ENCODE peak calls at places on chromosomes 5 and 9, in nine cellular contexts. S is OCI-LY7, Z is H9, I is A673, E is foreskin fibroblast, Y is MCF 10A, D is sigmoid colon, L is retinal pigment epithelial cell, N is uterus. W is an unnamed sample.

GRCh38 chr5:1312993-1313833 is 18.3 kb upstream of the TERT start:
- DNase-seq in Y (peak), I (no peak), L (no peak), E (peak), Z (peak), N (peak), D (peak), S (peak), W (peak)

GRCh38 chr9:128160603-128160987 is 530 bp downstream of the BBLN start:
- DNase-seq in S (peak), Y (no peak), E (peak), D (no peak), Z (no peak), I (peak), N (no peak), L (no peak), W (peak)

GRCh38 chr9:96279927-96280326 is 22.0 kb downstream of the HSD17B3 start:
- DNase-seq in N (no peak), Z (no peak), I (no peak), L (no peak), Y (no peak), E (no peak), D (no peak), S (no peak), W (no peak)

GRCh38 chr9:108443741-108444140 is 412.0 kb downstream of the ACTL7B start:
- DNase-seq in N (no peak), E (peak), Y (peak), S (no peak), L (no peak), I (no peak), D (no peak), Z (no peak), W (no peak)

GRCh38 chr5:123844873-123845272 is 332.9 kb downstream of the CSNK1G3 start:
- DNase-seq in L (no peak), Z (no peak), Y (no peak), D (no peak), I (no peak), S (no peak), E (peak), N (no peak), W (peak)

GRCh38 chr9:126373241-126373640 is 46.6 kb downstream of the MVB12B start:
- DNase-seq in Z (no peak), I (no peak), N (no peak), D (no peak), L (no peak), E (peak), Y (no peak), S (no peak), W (peak)

GRCh38 chr9:81729141-81729540 is 39.8 kb upstream of the TLE1 start:
- DNase-seq in L (no peak), Z (no peak), S (no peak), N (no peak), Y (no peak), I (no peak), E (no peak), D (no peak), W (peak)

GRCh38 chr9:92988215-92988731 is 41.0 kb downstream of the FGD3 start:
- DNase-seq in S (no peak), I (no peak), L (no peak), N (no peak), Z (peak), E (no peak), Y (peak), D (no peak), W (no peak)

GRCh38 chr5:140246378-140247122 is 56.4 kb downstream of the PFDN1 start:
- DNase-seq in I (peak), L (peak), E (peak), N (peak), Z (no peak), Y (no peak), S (no peak), D (peak), W (no peak)

GRCh38 chr5:14379739-14380497 is 201.7 kb upstream of the OTULINL start:
- DNase-seq in I (no peak), D (no peak), N (no peak), S (peak), L (no peak), Y (no peak), E (no peak), Z (peak), W (no peak)

GRCh38 chr5:135075621-135076585 is 41.9 kb upstream of the PITX1 start:
- DNase-seq in I (no peak), Z (no peak), E (no peak), D (peak), Y (no peak), S (no peak), L (no peak), N (no peak), W (no peak)

GRCh38 chr9:105264380-105264779 is 19.9 kb downstream of the SLC44A1 start:
- DNase-seq in N (no peak), I (no peak), D (no peak), Z (no peak), Y (peak), E (peak), L (no peak), S (no peak), W (peak)

GRCh38 chr5:39447968-39448367 is 23.2 kb upstream of the DAB2 start:
- DNase-seq in D (no peak), N (no peak), S (no peak), I (no peak), E (no peak), Z (no peak), Y (no peak), L (no peak), W (no peak)

GRCh38 chr9:87029904-87030303 is 82.6 kb upstream of the GAS1 start:
- DNase-seq in L (no peak), S (no peak), E (no peak), Z (no peak), Y (no peak), N (no peak), D (no peak), I (no peak), W (no peak)

GRCh38 chr5:159515909-159516415 is 185.7 kb upstream of the IL12B start:
- DNase-seq in E (peak), L (no peak), N (peak), Z (peak), D (no peak), Y (peak), I (peak), S (peak), W (peak)

GRCh38 chr5:72508241-72509170 is 1.3 kb upstream of the ZNF366 start:
- DNase-seq in Z (no peak), D (no peak), S (peak), N (no peak), L (no peak), Y (no peak), E (no peak), I (no peak), W (peak)

GRCh38 chr5:9183306-9183705 is 362.6 kb downstream of the SEMA5A start:
- DNase-seq in Y (no peak), Z (no peak), E (no peak), L (no peak), D (no peak), I (no peak), S (no peak), N (no peak), W (no peak)

GRCh38 chr5:173556142-173557028 is 60.1 kb downstream of the BOD1 start:
- DNase-seq in I (no peak), D (no peak), Y (no peak), E (no peak), Z (no peak), S (no peak), L (no peak), N (no peak), W (no peak)

GRCh38 chr5:137751869-137752491 is 2.2 kb downstream of the HNRNPA0 start:
- DNase-seq in Y (peak), L (no peak), D (no peak), S (peak), Z (no peak), N (no peak), E (peak), I (peak), W (peak)

GRCh38 chr5:16465544-16466432 is at the start of gene ZNF622:
- DNase-seq in I (peak), D (peak), Y (peak), E (peak), Z (peak), S (peak), L (peak), N (peak), W (peak)

GRCh38 chr5:139148306-139148705 is 49.9 kb downstream of the SIL1 start:
- DNase-seq in Y (peak), E (no peak), N (no peak), I (no peak), Z (no peak), D (no peak), S (no peak), L (no peak), W (no peak)

GRCh38 chr9:124758061-124758460 is 13.1 kb downstream of the NR6A1 start:
- DNase-seq in L (no peak), N (no peak), Y (no peak), D (no peak), I (peak), S (no peak), E (no peak), Z (no peak), W (no peak)

GRCh38 chr9:112734892-112735291 is 15.7 kb upstream of the SNX30 start:
- DNase-seq in E (no peak), N (no peak), S (no peak), Z (no peak), Y (no peak), L (no peak), I (no peak), D (no peak), W (no peak)

GRCh38 chr5:106020889-106021288 is 1649.8 kb downstream of the EFNA5 start:
- DNase-seq in Y (peak), E (no peak), S (no peak), D (no peak), L (no peak), I (no peak), N (no peak), Z (no peak), W (no peak)

GRCh38 chr5:76602094-76602726 is 21.0 kb downstream of the F2RL2 start:
- DNase-seq in Y (no peak), Z (no peak), S (no peak), D (no peak), N (no peak), E (peak), I (peak), L (no peak), W (no peak)
- TF ChIP-seq CTCF in Y (no peak), Z (peak), S (peak), D (no peak), N (no peak), E (peak), I (peak), L (peak), W (no peak)

GRCh38 chr9:114004221-114004716 is 73.8 kb downstream of the AMBP start:
- DNase-seq in E (no peak), L (no peak), N (no peak), D (peak), Z (peak), Y (no peak), S (no peak), I (no peak), W (no peak)

GRCh38 chr9:114005371-114006154 is 72.5 kb downstream of the AMBP start:
- DNase-seq in D (peak), L (no peak), E (no peak), I (no peak), Y (no peak), Z (peak), N (no peak), S (no peak), W (no peak)

GRCh38 chr9:114002986-114003740 is 74.9 kb downstream of the AMBP start:
- DNase-seq in S (no peak), Y (no peak), L (no peak), Z (peak), E (peak), I (no peak), N (no peak), D (peak), W (no peak)

GRCh38 chr9:114002271-114002985 is 75.7 kb downstream of the AMBP start:
- DNase-seq in Z (peak), D (peak), E (no peak), N (no peak), Y (no peak), I (no peak), L (no peak), S (no peak), W (no peak)

DNA sequence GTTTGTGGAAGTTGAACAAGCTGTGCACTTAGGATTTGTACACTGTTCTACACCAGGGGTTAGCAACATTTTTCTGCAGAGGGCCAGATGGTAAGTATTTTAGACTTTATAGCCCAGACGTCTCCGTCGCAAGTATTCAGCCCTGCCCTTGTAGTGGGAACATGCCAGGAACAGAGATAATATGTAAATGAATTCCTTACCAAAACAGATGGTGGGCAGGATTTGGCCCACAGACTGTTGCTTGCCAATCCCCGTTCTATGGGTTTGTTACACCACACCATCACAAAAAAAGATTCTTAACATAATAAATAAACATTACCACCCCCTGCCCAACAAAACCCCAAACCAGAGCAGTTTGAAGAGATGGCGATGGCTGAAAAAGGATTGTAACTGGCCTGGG is 74.3 kb downstream of the AMBP start:
- DNase-seq in Z (no peak), I (no peak), S (no peak), Y (no peak), N (no peak), E (peak), D (no peak), L (no peak), W (no peak)
- TF ChIP-seq CTCF in Z (no peak), I (no peak), S (no peak), Y (no peak), N (no peak), E (no peak), D (no peak), L (no peak), W (no peak)

GRCh38 chr5:56827043-56827442 is 11.7 kb downstream of the MAP3K1 start:
- DNase-seq in L (no peak), E (no peak), S (peak), I (no peak), D (no peak), Y (no peak), Z (peak), N (no peak), W (no peak)
- TF ChIP-seq CTCF in L (peak), E (no peak), S (peak), I (peak), D (no peak), Y (peak), Z (peak), N (no peak), W (no peak)

GRCh38 chr5:168295574-168296201 is 4.2 kb downstream of the WWC1 start:
- DNase-seq in N (no peak), D (no peak), S (no peak), E (peak), I (peak), L (no peak), Y (peak), Z (peak), W (no peak)
- TF ChIP-seq CTCF in N (no peak), D (no peak), S (no peak), E (peak), I (peak), L (peak), Y (peak), Z (peak), W (no peak)

DNA sequence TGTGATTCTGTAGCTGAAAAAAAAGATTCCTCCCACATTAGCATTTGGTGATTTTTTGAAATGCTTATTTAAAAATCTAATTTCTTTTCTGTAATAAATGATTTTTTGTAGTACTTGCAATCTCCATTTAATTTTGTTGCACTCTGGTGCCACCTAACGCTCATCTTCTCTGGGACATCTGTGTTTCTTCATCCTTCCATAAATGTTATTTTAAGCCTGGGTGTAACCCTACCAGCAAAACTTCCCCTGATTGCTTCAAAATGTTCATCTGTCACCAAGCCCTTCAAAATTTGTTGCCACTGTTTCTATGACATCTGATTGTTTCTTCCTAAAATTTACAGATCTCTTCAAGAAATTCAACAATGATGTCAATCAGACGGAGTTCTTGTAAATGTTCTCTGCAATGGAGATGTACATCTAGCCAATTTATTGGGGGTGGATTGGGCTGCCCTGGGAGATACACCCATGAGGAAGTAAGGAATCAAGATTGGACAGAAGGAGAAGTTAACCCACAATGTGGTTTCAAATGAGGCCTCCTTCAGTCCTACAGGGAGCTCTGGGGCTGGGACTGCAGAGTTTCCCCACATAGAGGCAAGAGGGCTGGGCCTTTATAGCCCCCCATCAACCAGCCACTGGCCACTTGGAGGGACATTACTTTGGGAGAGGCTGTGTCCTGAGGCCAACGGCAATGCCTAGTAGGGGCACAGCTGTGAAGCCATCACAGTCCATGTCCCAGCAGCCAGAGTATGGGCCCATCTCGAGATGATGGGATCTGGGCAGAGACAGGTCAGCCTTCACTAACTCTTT is 23.3 kb downstream of the MCTP1 start:
- DNase-seq in I (peak), L (no peak), S (no peak), N (no peak), E (peak), Y (peak), Z (no peak), D (no peak), W (peak)
- TF ChIP-seq CTCF in I (peak), L (peak), S (peak), N (no peak), E (peak), Y (peak), Z (peak), D (no peak), W (peak)

DNA sequence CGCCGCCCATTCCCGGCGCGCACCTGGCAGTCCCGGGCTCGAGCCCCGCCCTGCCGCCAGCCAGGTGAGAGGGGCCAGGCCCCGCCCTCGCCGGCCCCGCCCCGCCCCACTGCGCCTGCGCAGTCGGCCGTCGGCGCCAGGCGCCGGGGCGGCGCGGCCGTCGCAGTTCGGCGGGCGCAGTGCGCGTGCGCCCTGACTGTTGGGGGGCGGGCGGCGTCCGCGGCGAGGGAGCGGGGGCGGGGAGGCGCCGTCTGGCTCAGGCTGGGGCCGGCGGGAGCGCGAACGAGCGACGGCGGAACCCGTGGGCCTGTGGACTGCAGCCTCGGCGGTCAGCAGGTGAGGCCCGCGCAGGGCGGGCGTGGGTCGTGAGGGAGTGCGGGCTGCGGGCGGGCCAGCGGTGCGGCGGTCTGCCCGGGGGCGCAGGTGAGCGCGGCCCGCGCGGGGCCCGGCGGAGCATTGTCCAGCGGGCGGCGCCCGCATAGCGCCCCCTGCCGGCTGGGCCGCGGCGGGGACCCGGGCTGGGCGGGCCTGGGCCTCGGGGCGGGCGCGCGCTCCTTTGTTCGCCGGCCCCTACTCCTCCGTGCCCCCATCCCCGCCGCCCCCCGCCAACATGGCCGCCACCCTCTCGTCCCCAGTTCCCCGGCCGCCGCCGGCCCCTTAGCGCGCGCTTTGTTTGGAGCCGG is at the start of gene SPIN1:
- DNase-seq in L (no peak), D (peak), Y (peak), E (peak), N (peak), Z (peak), I (peak), S (peak), W (peak)
- TF ChIP-seq CTCF in L (peak), D (no peak), Y (peak), E (no peak), N (peak), Z (peak), I (no peak), S (peak), W (peak)

W was measured in GM12865.